ENCODE peak calls at places on chromosomes 5 and 9, in eight cellular contexts. W is neuronal stem cell; J is BE2C; L is fibroblast of lung; U is heart left ventricle; P is left ventricle myocardium inferior; A is CD8-positive, alpha-beta memory T cell; X is Peyer's patch. C is an unnamed sample. For H3K4me1, the result is how much of the 10 kb centered on the place peaks cover.

GRCh38 chr9:35749515-35750255 is 598 bp downstream of the RGP1 start:
- DNase-seq in W (no peak), J (no peak), L (no peak), U (peak), P (no peak), A (peak), X (peak), C (peak)

GRCh38 chr5:16721151-16722102 is 104.6 kb upstream of the RETREG1 start:
- DNase-seq in W (no peak), J (no peak), L (no peak), U (no peak), P (no peak), A (no peak), X (no peak), C (no peak)

GRCh38 chr5:173814053-173814452 is 74.1 kb upstream of the CPEB4 start:
- DNase-seq in W (no peak), J (no peak), L (no peak), U (no peak), P (no peak), A (no peak), X (no peak), C (no peak)

GRCh38 chr9:106862115-106862945 is 636 bp upstream of the ZNF462 start:
- DNase-seq in W (peak), J (peak), L (peak), U (peak), P (no peak), A (no peak), X (peak), C (no peak)

GRCh38 chr9:122821278-122821952 is 7.0 kb downstream of the PDCL start:
- DNase-seq in W (no peak), J (no peak), L (peak), U (no peak), P (peak), A (no peak), X (no peak), C (no peak)

GRCh38 chr5:135709998-135710670 is 124.3 kb upstream of the SLC25A48 start:
- DNase-seq in W (no peak), J (no peak), L (no peak), U (no peak), P (no peak), A (no peak), X (no peak), C (no peak)

GRCh38 chr5:122507581-122507980 is 195.5 kb downstream of the SNCAIP start:
- DNase-seq in W (no peak), J (peak), L (no peak), U (no peak), P (no peak), A (no peak), X (no peak), C (no peak)

GRCh38 chr9:109098221-109098959 is 21.4 kb downstream of the TMEM245 start:
- DNase-seq in W (peak), J (peak), L (peak), U (no peak), P (no peak), A (no peak), X (no peak), C (no peak)

GRCh38 chr5:136042665-136043121 is 13.9 kb downstream of the TGFBI start:
- DNase-seq in W (no peak), J (no peak), L (no peak), U (no peak), P (no peak), A (no peak), X (no peak), C (peak)

GRCh38 chr5:74765929-74766328 is 988 bp downstream of the GFM2 start:
- DNase-seq in W (no peak), J (no peak), L (no peak), U (no peak), P (no peak), A (no peak), X (no peak), C (peak)

GRCh38 chr5:168822745-168823281 is 243.6 kb upstream of the PANK3 start:
- DNase-seq in W (no peak), J (peak), L (no peak), U (no peak), P (no peak), A (no peak), X (no peak), C (no peak)

GRCh38 chr5:65837139-65837538 is 89.2 kb upstream of the ERBIN start:
- DNase-seq in W (no peak), J (no peak), L (peak), U (no peak), P (no peak), A (no peak), X (no peak), C (no peak)

GRCh38 chr5:107542831-107543231 is 127.9 kb downstream of the EFNA5 start:
- DNase-seq in W (no peak), J (peak), L (peak), U (peak), P (peak), A (no peak), X (peak), C (no peak)

GRCh38 chr5:24633705-24634325 is 11.0 kb downstream of the CDH10 start:
- DNase-seq in W (peak), J (peak), L (peak), U (no peak), P (no peak), A (no peak), X (no peak), C (no peak)

GRCh38 chr9:91421022-91421765 is 2.4 kb downstream of the NFIL3 start:
- DNase-seq in W (peak), J (peak), L (peak), U (peak), P (peak), A (no peak), X (peak), C (peak)

GRCh38 chr5:127442085-127442484 is 75.4 kb upstream of the PRRC1 start:
- DNase-seq in W (no peak), J (no peak), L (peak), U (no peak), P (no peak), A (no peak), X (no peak), C (no peak)

GRCh38 chr9:20722221-20722620 is 38.2 kb downstream of the FOCAD start:
- DNase-seq in W (no peak), J (no peak), L (no peak), U (no peak), P (no peak), A (no peak), X (no peak), C (no peak)

GRCh38 chr5:134917070-134917831 is 12.3 kb downstream of the PCBD2 start:
- DNase-seq in W (no peak), J (no peak), L (no peak), U (no peak), P (no peak), A (no peak), X (no peak), C (no peak)

GRCh38 chr5:504326-505148 is 19.7 kb downstream of the SLC9A3 start:
- DNase-seq in W (no peak), J (peak), L (no peak), U (no peak), P (no peak), A (no peak), X (no peak), C (no peak)

GRCh38 chr9:34377402-34377741 is 674 bp upstream of the MYORG start:
- DNase-seq in W (no peak), J (no peak), L (no peak), U (no peak), P (no peak), A (no peak), X (no peak), C (peak)

GRCh38 chr9:126781717-126782388 is 23.0 kb upstream of the ZBTB43 start:
- DNase-seq in W (peak), J (peak), L (peak), U (peak), P (peak), A (peak), X (peak), C (peak)

GRCh38 chr5:138564242-138564641 is 11.0 kb downstream of the HSPA9 start:
- DNase-seq in W (no peak), J (no peak), L (no peak), U (no peak), P (no peak), A (no peak), X (no peak), C (no peak)

GRCh38 chr5:138563340-138564118 is 11.7 kb downstream of the HSPA9 start:
- DNase-seq in W (no peak), J (no peak), L (no peak), U (no peak), P (no peak), A (no peak), X (no peak), C (no peak)

GRCh38 chr5:138568061-138568824 is 7.0 kb downstream of the HSPA9 start:
- DNase-seq in W (no peak), J (no peak), L (no peak), U (no peak), P (no peak), A (no peak), X (no peak), C (no peak)

GRCh38 chr5:138566792-138567191 is 8.4 kb downstream of the HSPA9 start:
- DNase-seq in W (no peak), J (no peak), L (no peak), U (no peak), P (no peak), A (no peak), X (no peak), C (no peak)

GRCh38 chr5:138565100-138565821 is 9.9 kb downstream of the HSPA9 start:
- DNase-seq in W (no peak), J (no peak), L (no peak), U (no peak), P (no peak), A (peak), X (no peak), C (no peak)
- H3K4me3 ChIP-seq in W (no peak), J (no peak), L (no peak), U (no peak), P (no peak), A (peak), X (no peak), C (no peak)

GRCh38 chr5:40733842-40734563 is 21.8 kb downstream of the TTC33 start:
- DNase-seq in W (no peak), J (no peak), L (no peak), U (no peak), P (no peak), A (no peak), X (no peak), C (no peak)
- H3K4me1 ChIP-seq in W (under half), J (under half), L (under half), U (under half), P (under half), A (under half), X (under half), C (under half)

DNA sequence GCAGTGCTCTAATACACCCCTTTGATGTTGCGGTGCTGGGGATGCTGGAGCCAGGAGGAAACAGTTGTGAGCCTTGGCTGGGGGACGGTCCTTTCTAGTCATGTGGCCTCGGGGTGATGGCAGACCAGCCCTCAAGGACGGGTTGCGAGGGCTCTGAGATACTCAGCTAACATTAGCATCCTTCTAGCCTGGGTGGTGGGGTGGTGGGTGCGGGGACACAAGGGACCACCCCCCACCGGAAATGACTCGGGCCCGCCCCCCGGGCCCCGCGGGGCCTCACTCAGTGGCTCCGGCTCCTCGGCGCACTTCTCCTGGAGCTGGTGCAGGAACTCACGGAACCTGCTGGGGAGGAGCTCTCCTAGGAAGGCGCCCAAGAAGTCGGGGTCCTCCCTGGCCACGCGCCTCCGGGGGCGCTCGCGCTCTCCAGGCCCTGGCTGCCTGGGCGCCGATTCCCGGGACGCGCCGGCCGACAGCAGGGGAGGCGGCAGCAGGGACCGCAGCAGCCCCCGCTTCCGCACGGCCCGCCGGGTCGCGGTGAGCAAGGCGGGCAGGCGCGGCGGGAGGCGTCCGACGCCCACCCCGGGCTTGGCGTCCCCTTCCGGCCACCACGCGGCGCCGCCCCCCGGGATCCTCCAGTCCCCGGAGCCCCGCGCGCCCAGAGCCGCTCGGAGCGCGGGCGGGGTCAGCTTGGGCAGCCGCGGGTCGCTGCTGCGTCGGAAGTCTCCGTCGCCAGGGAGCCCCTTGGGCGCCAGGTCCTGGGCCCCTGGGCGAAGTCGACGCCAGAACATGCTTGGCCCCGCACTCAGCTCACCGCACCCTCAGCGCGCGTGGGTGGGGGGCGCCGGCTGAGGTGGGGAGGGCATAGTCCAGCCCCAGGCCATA is 873 bp downstream of the C9orf50 start:
- DNase-seq in W (no peak), J (peak), L (no peak), U (no peak), P (no peak), A (no peak), X (no peak), C (peak)
- H3K4me3 ChIP-seq in W (peak), J (peak), L (peak), U (peak), P (peak), A (no peak), X (peak), C (peak)

GRCh38 chr9:136111910-136112309 is 6.8 kb downstream of the TMEM250 start:
- DNase-seq in W (no peak), J (no peak), L (no peak), U (no peak), P (no peak), A (no peak), X (no peak), C (no peak)

GRCh38 chr9:136109351-136110081 is 9.2 kb downstream of the TMEM250 start:
- DNase-seq in W (no peak), J (peak), L (peak), U (peak), P (peak), A (peak), X (peak), C (peak)

GRCh38 chr9:136112541-136112940 is 6.1 kb downstream of the TMEM250 start:
- DNase-seq in W (no peak), J (no peak), L (no peak), U (no peak), P (no peak), A (no peak), X (no peak), C (peak)

GRCh38 chr9:136110082-136111061 is 8.3 kb downstream of the TMEM250 start:
- DNase-seq in W (no peak), J (no peak), L (peak), U (no peak), P (no peak), A (peak), X (no peak), C (peak)

GRCh38 chr9:136111190-136111589 is 7.5 kb downstream of the TMEM250 start:
- DNase-seq in W (no peak), J (no peak), L (no peak), U (no peak), P (no peak), A (no peak), X (no peak), C (no peak)
- H3K4me1 ChIP-seq in W (under half), J (under half), L (under half), U (under half), P (half or more), A (half or more), X (under half), C (half or more)

GRCh38 chr5:105817906-105818305 is 1852.8 kb downstream of the EFNA5 start:
- DNase-seq in W (no peak), J (no peak), L (no peak), U (no peak), P (no peak), A (no peak), X (no peak), C (no peak)
- H3K4me3 ChIP-seq in W (no peak), J (no peak), L (no peak), U (no peak), P (no peak), A (no peak), X (no peak), C (no peak)

GRCh38 chr9:133131506-133131905 is 10.5 kb upstream of the RALGDS start:
- DNase-seq in W (no peak), J (no peak), L (no peak), U (no peak), P (no peak), A (no peak), X (no peak), C (no peak)

GRCh38 chr9:133132174-133132573 is 11.1 kb upstream of the RALGDS start:
- DNase-seq in W (no peak), J (no peak), L (no peak), U (no peak), P (no peak), A (no peak), X (no peak), C (no peak)

GRCh38 chr9:133128152-133128551 is 7.1 kb upstream of the RALGDS start:
- DNase-seq in W (no peak), J (no peak), L (no peak), U (no peak), P (no peak), A (no peak), X (no peak), C (no peak)

GRCh38 chr9:133129001-133129799 is 8.2 kb upstream of the RALGDS start:
- DNase-seq in W (no peak), J (no peak), L (no peak), U (no peak), P (no peak), A (no peak), X (no peak), C (no peak)

DNA sequence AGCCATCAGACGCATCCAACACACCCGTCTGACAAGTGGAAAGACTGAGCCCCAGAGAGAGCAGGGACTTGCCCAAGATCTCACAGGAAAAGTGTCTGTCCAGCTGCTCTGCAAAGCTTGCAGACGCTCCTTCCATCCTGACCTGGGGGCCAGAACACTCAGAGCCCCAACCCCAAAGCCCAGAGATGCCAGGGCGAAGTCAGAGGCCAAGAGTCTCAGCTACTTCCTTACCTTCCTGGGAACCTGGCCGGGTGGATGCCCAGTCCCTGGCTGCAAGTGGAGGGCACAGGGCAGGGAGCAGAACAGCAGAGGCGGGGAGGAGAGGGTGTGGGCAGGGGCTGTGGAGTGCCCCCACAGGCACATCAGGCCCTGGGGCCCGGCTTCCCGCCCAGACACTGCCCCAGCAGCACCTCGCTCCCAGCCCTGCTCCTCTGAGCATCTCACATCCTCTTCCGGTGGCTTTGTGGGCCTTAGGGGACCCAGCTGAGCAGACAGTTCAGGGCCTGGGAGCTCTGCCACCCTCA is 9.7 kb upstream of the RALGDS start:
- DNase-seq in W (no peak), J (no peak), L (no peak), U (no peak), P (no peak), A (peak), X (no peak), C (peak)
- H3K4me1 ChIP-seq in W (under half), J (under half), L (under half), U (half or more), P (half or more), A (half or more), X (under half), C (half or more)

GRCh38 chr9:131732636-131733340 is 7.1 kb downstream of the RAPGEF1 start:
- DNase-seq in W (no peak), J (no peak), L (no peak), U (no peak), P (no peak), A (peak), X (no peak), C (no peak)
- H3K4me3 ChIP-seq in W (no peak), J (no peak), L (no peak), U (no peak), P (no peak), A (peak), X (no peak), C (no peak)

GRCh38 chr5:172575816-172576215 is 65.2 kb upstream of the NEURL1B start:
- DNase-seq in W (no peak), J (no peak), L (no peak), U (no peak), P (no peak), A (no peak), X (peak), C (no peak)
- H3K4me1 ChIP-seq in W (under half), J (under half), L (under half), U (under half), P (under half), A (under half), X (under half), C (under half)

GRCh38 chr9:5876026-5876425 is 14.7 kb upstream of the MLANA start:
- DNase-seq in W (no peak), J (no peak), L (no peak), U (no peak), P (no peak), A (no peak), X (no peak), C (no peak)

GRCh38 chr9:5871785-5872184 is 18.9 kb upstream of the MLANA start:
- DNase-seq in W (no peak), J (no peak), L (no peak), U (no peak), P (no peak), A (no peak), X (no peak), C (no peak)

GRCh38 chr9:5874048-5874447 is 16.6 kb upstream of the MLANA start:
- DNase-seq in W (no peak), J (no peak), L (no peak), U (no peak), P (no peak), A (no peak), X (no peak), C (no peak)

GRCh38 chr9:5872496-5872895 is 18.2 kb upstream of the MLANA start:
- DNase-seq in W (no peak), J (no peak), L (no peak), U (no peak), P (no peak), A (no peak), X (no peak), C (no peak)

DNA sequence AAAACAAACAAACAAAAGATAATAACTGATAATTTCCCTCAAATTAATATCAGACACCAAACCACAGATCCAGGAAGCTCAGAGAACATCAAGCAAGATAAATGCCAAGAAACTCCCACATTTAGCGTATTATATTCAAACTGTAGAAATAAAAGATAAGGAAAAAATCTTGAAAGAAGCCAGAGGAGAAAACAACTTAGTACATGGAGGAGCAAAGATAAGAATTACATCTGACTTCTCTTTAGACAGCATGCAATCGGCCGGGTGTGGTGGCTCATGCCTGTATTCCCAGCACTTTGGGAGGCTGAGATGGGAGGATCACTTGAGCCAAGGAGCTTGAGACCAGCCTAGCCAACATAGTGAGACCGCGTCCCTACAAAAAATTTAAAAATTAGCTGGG is 17.2 kb upstream of the MLANA start:
- DNase-seq in W (no peak), J (no peak), L (no peak), U (no peak), P (no peak), A (no peak), X (no peak), C (no peak)
- H3K4me3 ChIP-seq in W (no peak), J (no peak), L (no peak), U (no peak), P (no peak), A (no peak), X (no peak), C (no peak)